ENCODE peak calls at places on chromosomes 12 and 14, in eight cellular contexts. One of them, this sample, is unnamed.

GRCh38 chr12:27984275-27984674 is 11.7 kb upstream of the PTHLH start:
- DNase-seq in GM13976: no peak
- DNase-seq in stimulated activated CD8-positive, alpha-beta memory T cell treated with anti-CD3 and anti-CD28 coated beads, Interleukin-7, amount 100 ng/mL, for 1 hour: no peak
- DNase-seq in stimulated activated CD4-positive, alpha-beta T cell treated with anti-CD3 and anti-CD28 coated beads, Interleukin-2, amount 100 ng/mL, for 24 hours: no peak
- DNase-seq in GM10248: no peak
- DNase-seq in K562: peak
- DNase-seq in EL: peak
- DNase-seq in fibroblast of the conjunctiva: no peak
- DNase-seq in this sample: no peak

GRCh38 chr12:202081-202731 is 11.8 kb downstream of the SLC6A12 start:
- DNase-seq in stimulated activated CD4-positive, alpha-beta T cell treated with anti-CD3 and anti-CD28 coated beads, Interleukin-2, amount 100 ng/mL, for 24 hours: no peak
- DNase-seq in stimulated activated CD8-positive, alpha-beta memory T cell treated with anti-CD3 and anti-CD28 coated beads, Interleukin-7, amount 100 ng/mL, for 1 hour: no peak
- DNase-seq in fibroblast of the conjunctiva: no peak
- DNase-seq in K562: no peak
- DNase-seq in EL: no peak
- DNase-seq in GM13976: no peak
- DNase-seq in GM10248: no peak
- DNase-seq in this sample: no peak

GRCh38 chr12:21989819-21990412 is 48.7 kb upstream of the ABCC9 start:
- DNase-seq in K562: no peak
- DNase-seq in GM10248: no peak
- DNase-seq in fibroblast of the conjunctiva: peak
- DNase-seq in GM13976: no peak
- DNase-seq in stimulated activated CD4-positive, alpha-beta T cell treated with anti-CD3 and anti-CD28 coated beads, Interleukin-2, amount 100 ng/mL, for 24 hours: no peak
- DNase-seq in EL: peak
- DNase-seq in stimulated activated CD8-positive, alpha-beta memory T cell treated with anti-CD3 and anti-CD28 coated beads, Interleukin-7, amount 100 ng/mL, for 1 hour: no peak
- DNase-seq in this sample: no peak

GRCh38 chr12:48929551-48929950 is 4.3 kb upstream of the FKBP11 start:
- DNase-seq in stimulated activated CD4-positive, alpha-beta T cell treated with anti-CD3 and anti-CD28 coated beads, Interleukin-2, amount 100 ng/mL, for 24 hours: no peak
- DNase-seq in EL: no peak
- DNase-seq in GM10248: no peak
- DNase-seq in stimulated activated CD8-positive, alpha-beta memory T cell treated with anti-CD3 and anti-CD28 coated beads, Interleukin-7, amount 100 ng/mL, for 1 hour: no peak
- DNase-seq in fibroblast of the conjunctiva: no peak
- DNase-seq in GM13976: no peak
- DNase-seq in K562: no peak
- DNase-seq in this sample: no peak

GRCh38 chr12:102331419-102331818 is 133.8 kb upstream of the PMCH start:
- DNase-seq in K562: no peak
- DNase-seq in GM13976: no peak
- DNase-seq in stimulated activated CD8-positive, alpha-beta memory T cell treated with anti-CD3 and anti-CD28 coated beads, Interleukin-7, amount 100 ng/mL, for 1 hour: no peak
- DNase-seq in EL: no peak
- DNase-seq in GM10248: no peak
- DNase-seq in fibroblast of the conjunctiva: no peak
- DNase-seq in stimulated activated CD4-positive, alpha-beta T cell treated with anti-CD3 and anti-CD28 coated beads, Interleukin-2, amount 100 ng/mL, for 24 hours: no peak
- DNase-seq in this sample: no peak

GRCh38 chr12:124698211-124698997 is 131.0 kb upstream of the NCOR2 start:
- DNase-seq in stimulated activated CD4-positive, alpha-beta T cell treated with anti-CD3 and anti-CD28 coated beads, Interleukin-2, amount 100 ng/mL, for 24 hours: no peak
- DNase-seq in GM13976: no peak
- DNase-seq in fibroblast of the conjunctiva: no peak
- DNase-seq in EL: no peak
- DNase-seq in GM10248: no peak
- DNase-seq in K562: no peak
- DNase-seq in stimulated activated CD8-positive, alpha-beta memory T cell treated with anti-CD3 and anti-CD28 coated beads, Interleukin-7, amount 100 ng/mL, for 1 hour: no peak
- DNase-seq in this sample: no peak

GRCh38 chr14:81256289-81256960 is 35.7 kb upstream of the GTF2A1 start:
- DNase-seq in GM13976: no peak
- DNase-seq in GM10248: no peak
- DNase-seq in stimulated activated CD8-positive, alpha-beta memory T cell treated with anti-CD3 and anti-CD28 coated beads, Interleukin-7, amount 100 ng/mL, for 1 hour: no peak
- DNase-seq in K562: no peak
- DNase-seq in EL: no peak
- DNase-seq in stimulated activated CD4-positive, alpha-beta T cell treated with anti-CD3 and anti-CD28 coated beads, Interleukin-2, amount 100 ng/mL, for 24 hours: no peak
- DNase-seq in fibroblast of the conjunctiva: no peak
- DNase-seq in this sample: no peak

GRCh38 chr12:119397540-119397939 is 63.0 kb downstream of the CCDC60 start:
- DNase-seq in GM10248: no peak
- DNase-seq in fibroblast of the conjunctiva: no peak
- DNase-seq in GM13976: no peak
- DNase-seq in K562: no peak
- DNase-seq in stimulated activated CD8-positive, alpha-beta memory T cell treated with anti-CD3 and anti-CD28 coated beads, Interleukin-7, amount 100 ng/mL, for 1 hour: no peak
- DNase-seq in EL: no peak
- DNase-seq in stimulated activated CD4-positive, alpha-beta T cell treated with anti-CD3 and anti-CD28 coated beads, Interleukin-2, amount 100 ng/mL, for 24 hours: no peak
- DNase-seq in this sample: no peak

GRCh38 chr12:14995583-14996425 is 23.0 kb downstream of the PDE6H start:
- DNase-seq in GM13976: no peak
- DNase-seq in stimulated activated CD8-positive, alpha-beta memory T cell treated with anti-CD3 and anti-CD28 coated beads, Interleukin-7, amount 100 ng/mL, for 1 hour: no peak
- DNase-seq in fibroblast of the conjunctiva: peak
- DNase-seq in EL: peak
- DNase-seq in K562: peak
- DNase-seq in GM10248: no peak
- DNase-seq in stimulated activated CD4-positive, alpha-beta T cell treated with anti-CD3 and anti-CD28 coated beads, Interleukin-2, amount 100 ng/mL, for 24 hours: no peak
- DNase-seq in this sample: peak

This sample was measured in AG04450.